ENCODE peak calls at places on chromosomes 2 and 18, in seven cellular contexts. L is OCI-LY7, N is GM23338, P is MM.1S, O is neural progenitor cell, C is SK-N-SH, K is HCT116. S is an unnamed sample.

GRCh38 chr2:9803023-9803805 is 40.1 kb upstream of the TAF1B start:
- DNase-seq in L (no peak), N (no peak), P (no peak), O (peak), C (no peak), K (no peak), S (peak)

GRCh38 chr2:95390881-95391321 is 11.6 kb upstream of the FAHD2A start:
- DNase-seq in L (no peak), N (no peak), P (no peak), O (no peak), C (no peak), K (no peak), S (no peak)

GRCh38 chr2:77005522-77005921 is 516.7 kb downstream of the LRRTM4 start:
- DNase-seq in L (no peak), N (no peak), P (no peak), O (no peak), C (no peak), K (no peak), S (no peak)

GRCh38 chr2:240593026-240593702 is 6.6 kb downstream of the CAPN10 start:
- DNase-seq in L (no peak), N (no peak), P (no peak), O (no peak), C (no peak), K (no peak), S (no peak)

GRCh38 chr18:72823345-72823744 is 44.4 kb downstream of the NETO1 start:
- DNase-seq in L (no peak), N (no peak), P (no peak), O (no peak), C (no peak), K (no peak), S (no peak)

GRCh38 chr2:60361498-60361897 is 192.0 kb downstream of the BCL11A start:
- DNase-seq in L (no peak), N (no peak), P (no peak), O (no peak), C (no peak), K (no peak), S (no peak)

GRCh38 chr2:95379616-95379925 is 22.9 kb upstream of the FAHD2A start:
- DNase-seq in L (peak), N (peak), P (no peak), O (peak), C (no peak), K (no peak), S (no peak)

GRCh38 chr2:2542966-2543555 is 212.0 kb upstream of the MYT1L start:
- DNase-seq in L (no peak), N (peak), P (no peak), O (peak), C (no peak), K (no peak), S (no peak)

GRCh38 chr2:28281739-28282138 is 110.9 kb upstream of the FOSL2 start:
- DNase-seq in L (no peak), N (no peak), P (no peak), O (no peak), C (no peak), K (no peak), S (no peak)

GRCh38 chr2:9556121-9556869 is 665 bp upstream of the ADAM17 start:
- DNase-seq in L (peak), N (no peak), P (no peak), O (no peak), C (no peak), K (no peak), S (no peak)

GRCh38 chr18:74905245-74905644 is 303.7 kb downstream of the PTGR3 start:
- DNase-seq in L (no peak), N (no peak), P (no peak), O (no peak), C (no peak), K (no peak), S (no peak)

GRCh38 chr2:158600155-158600802 is 143.5 kb downstream of the PKP4 start:
- DNase-seq in L (no peak), N (no peak), P (no peak), O (no peak), C (no peak), K (no peak), S (peak)

GRCh38 chr2:184444217-184444616 is 154.1 kb upstream of the ZNF804A start:
- DNase-seq in L (peak), N (no peak), P (peak), O (no peak), C (no peak), K (no peak), S (no peak)

GRCh38 chr2:128388414-128389032 is 69.9 kb upstream of the HS6ST1 start:
- DNase-seq in L (no peak), N (no peak), P (peak), O (no peak), C (no peak), K (no peak), S (peak)

GRCh38 chr2:39871291-39871761 is 92.3 kb upstream of the THUMPD2 start:
- DNase-seq in L (no peak), N (no peak), P (no peak), O (peak), C (peak), K (no peak), S (peak)

GRCh38 chr2:218761795-218762194 is 20.2 kb upstream of the CYP27A1 start:
- DNase-seq in L (no peak), N (no peak), P (no peak), O (no peak), C (no peak), K (no peak), S (no peak)

GRCh38 chr18:57051019-57051418 is 95.9 kb upstream of the BOD1L2 start:
- DNase-seq in L (no peak), N (no peak), P (no peak), O (no peak), C (no peak), K (no peak), S (no peak)

GRCh38 chr18:57052759-57053158 is 94.1 kb upstream of the BOD1L2 start:
- DNase-seq in L (no peak), N (no peak), P (no peak), O (no peak), C (no peak), K (no peak), S (no peak)

GRCh38 chr18:57051586-57052044 is 95.3 kb upstream of the BOD1L2 start:
- DNase-seq in L (no peak), N (no peak), P (peak), O (no peak), C (peak), K (no peak), S (peak)

GRCh38 chr18:57050314-57050949 is 96.5 kb upstream of the BOD1L2 start:
- DNase-seq in L (no peak), N (no peak), P (no peak), O (no peak), C (no peak), K (no peak), S (peak)

DNA sequence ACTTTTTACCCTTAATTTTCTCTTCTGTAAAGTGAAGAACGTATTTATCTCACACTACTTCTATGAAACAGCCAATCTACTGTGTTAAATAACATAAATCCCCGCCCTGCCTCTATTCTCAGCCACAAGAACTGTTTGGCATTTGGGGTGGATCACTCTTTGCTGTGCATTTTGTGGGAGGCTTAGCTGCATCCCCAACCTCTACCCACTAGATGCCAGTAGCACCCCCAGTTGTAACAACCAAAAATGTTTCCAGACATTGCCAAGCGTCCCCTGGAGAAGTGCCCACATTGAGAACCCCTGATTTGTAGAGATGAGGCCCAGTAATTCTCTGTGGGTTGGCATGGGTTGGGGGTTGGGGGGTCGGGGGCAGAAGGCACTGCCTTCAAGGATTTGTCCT is 94.7 kb upstream of the BOD1L2 start:
- DNase-seq in L (no peak), N (peak), P (peak), O (no peak), C (no peak), K (no peak), S (no peak)
- H3K27ac ChIP-seq in L (no peak), N (no peak), P (peak), O (no peak), C (no peak), K (no peak), S (peak)

GRCh38 chr2:105114551-105114950 is 76.7 kb downstream of the MRPS9 start:
- DNase-seq in L (peak), N (peak), P (peak), O (peak), C (peak), K (peak), S (peak)

GRCh38 chr2:105121417-105121816 is 83.5 kb downstream of the MRPS9 start:
- DNase-seq in L (no peak), N (no peak), P (no peak), O (no peak), C (no peak), K (no peak), S (no peak)

GRCh38 chr2:105116348-105116747 is 78.5 kb downstream of the MRPS9 start:
- DNase-seq in L (no peak), N (no peak), P (no peak), O (no peak), C (no peak), K (no peak), S (no peak)

GRCh38 chr2:105117565-105117964 is 79.7 kb downstream of the MRPS9 start:
- DNase-seq in L (no peak), N (no peak), P (no peak), O (no peak), C (peak), K (no peak), S (no peak)

GRCh38 chr2:105118960-105119359 is 81.1 kb downstream of the MRPS9 start:
- DNase-seq in L (no peak), N (peak), P (no peak), O (peak), C (no peak), K (no peak), S (peak)
- TF ChIP-seq CTCF in L (no peak), N (peak), P (no peak), O (peak), C (peak), K (peak), S (peak)

GRCh38 chr18:48031011-48031480 is 100.6 kb upstream of the SMAD2 start:
- DNase-seq in L (peak), N (peak), P (peak), O (peak), C (peak), K (peak), S (peak)

GRCh38 chr18:48034651-48035555 is 104.4 kb upstream of the SMAD2 start:
- DNase-seq in L (no peak), N (no peak), P (no peak), O (no peak), C (peak), K (no peak), S (no peak)

GRCh38 chr18:48031641-48032040 is 101.2 kb upstream of the SMAD2 start:
- DNase-seq in L (no peak), N (no peak), P (no peak), O (no peak), C (no peak), K (no peak), S (no peak)

GRCh38 chr18:48033770-48034650 is 103.6 kb upstream of the SMAD2 start:
- DNase-seq in L (no peak), N (no peak), P (no peak), O (no peak), C (no peak), K (no peak), S (no peak)

DNA sequence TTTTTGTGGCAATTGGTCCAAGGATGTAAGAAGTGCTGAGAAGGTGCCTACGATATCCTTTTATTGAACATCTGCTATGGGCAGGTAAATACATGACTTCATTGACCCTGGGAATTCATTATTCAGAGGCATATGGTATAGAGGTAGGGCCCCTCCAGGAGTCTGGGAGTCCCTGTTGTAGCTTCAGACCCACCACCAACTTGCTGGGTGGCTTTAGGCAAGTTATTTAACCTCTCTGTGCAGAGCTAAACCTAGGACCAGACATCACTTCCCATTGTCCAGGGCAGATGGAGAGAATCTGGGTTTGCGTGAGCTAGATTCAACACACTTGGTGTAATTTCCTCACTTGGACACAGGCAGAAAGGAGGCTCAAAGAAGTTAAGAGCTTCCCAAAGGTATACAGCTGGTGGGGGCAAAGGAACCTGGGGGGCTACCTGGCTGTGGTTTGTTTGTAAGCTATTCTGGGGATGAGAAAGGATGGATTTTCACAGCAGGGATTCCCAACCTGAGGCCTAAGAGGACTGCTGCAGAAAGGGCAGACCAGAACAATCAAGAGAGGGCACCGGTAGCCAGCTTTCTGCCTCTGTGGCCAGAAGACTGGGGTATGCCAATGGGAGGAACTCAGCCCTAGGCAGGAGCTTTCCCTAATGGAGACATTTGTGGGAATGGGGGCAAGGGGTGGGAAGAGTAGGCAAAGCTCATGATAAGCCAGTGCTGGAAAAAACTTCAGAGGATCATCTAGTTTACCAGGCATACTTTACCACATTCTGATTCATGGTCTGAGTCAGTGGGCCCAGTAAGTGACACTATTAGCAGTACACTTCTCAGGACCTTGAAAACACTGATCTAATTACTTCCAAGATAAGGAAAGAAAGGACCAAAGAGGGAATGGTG is 102.7 kb upstream of the SMAD2 start:
- DNase-seq in L (no peak), N (no peak), P (no peak), O (no peak), C (no peak), K (no peak), S (peak)
- TF ChIP-seq EZH2phosphoT487 in L (no peak), N (no peak), P (no peak), O (no peak), C (no peak), K (no peak), S (no peak)

GRCh38 chr18:9913151-9913525 is 678 bp upstream of the VAPA start:
- DNase-seq in L (no peak), N (no peak), P (no peak), O (no peak), C (no peak), K (no peak), S (no peak)
- H3K27ac ChIP-seq in L (peak), N (no peak), P (no peak), O (no peak), C (peak), K (peak), S (peak)

DNA sequence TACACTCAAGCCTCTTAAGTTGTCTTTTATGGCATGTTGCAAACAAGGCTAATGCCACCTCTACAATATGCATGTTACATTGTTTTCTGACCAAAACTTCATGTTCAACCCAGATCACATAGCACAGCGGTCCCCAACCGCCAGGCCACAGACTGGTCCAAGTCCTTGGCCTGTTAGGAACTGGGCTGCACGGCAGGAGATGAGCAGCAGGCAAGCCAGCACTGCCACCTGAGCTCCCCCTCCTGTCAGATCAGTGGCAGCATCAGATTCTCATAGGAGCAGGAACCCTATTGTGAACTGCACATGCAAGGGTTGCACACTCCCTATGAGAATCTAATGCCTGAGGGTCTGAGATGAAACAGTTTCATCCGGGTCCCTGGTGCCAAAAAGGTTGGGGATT is 324.8 kb upstream of the CHAC2 start:
- DNase-seq in L (no peak), N (peak), P (peak), O (peak), C (no peak), K (no peak), S (peak)
- TF ChIP-seq CTCF in L (peak), N (peak), P (peak), O (peak), C (peak), K (peak), S (peak)

DNA sequence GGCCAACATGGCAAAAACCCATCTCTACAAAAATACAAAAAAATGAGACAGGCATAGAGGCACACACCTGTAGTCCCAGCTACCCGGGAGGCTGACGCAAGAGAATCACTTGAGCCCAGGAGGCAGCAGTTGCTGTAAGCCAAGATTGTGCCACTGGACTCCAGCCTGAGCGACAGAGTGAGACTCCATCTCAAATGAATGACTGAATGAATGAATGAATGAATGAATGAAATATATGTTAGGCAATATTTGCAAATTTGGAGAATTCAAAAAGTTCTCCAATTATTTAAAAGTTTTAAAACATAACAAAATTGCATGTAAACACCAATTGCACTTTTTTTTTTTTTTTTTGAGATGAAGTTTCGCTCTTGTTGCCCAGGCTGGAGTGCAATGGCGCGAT is 61.7 kb downstream of the STRN start:
- DNase-seq in L (no peak), N (no peak), P (no peak), O (no peak), C (no peak), K (no peak), S (no peak)
- TF ChIP-seq EZH2phosphoT487 in L (no peak), N (no peak), P (no peak), O (no peak), C (no peak), K (no peak), S (no peak)

GRCh38 chr2:36951030-36951518 is 15.3 kb downstream of the STRN start:
- DNase-seq in L (no peak), N (no peak), P (no peak), O (no peak), C (no peak), K (no peak), S (no peak)
- H3K27ac ChIP-seq in L (no peak), N (no peak), P (no peak), O (no peak), C (no peak), K (no peak), S (no peak)